ENCODE peak calls at places on chromosome 5, in five cellular contexts. G, X, S, P and A are unnamed samples.
A peak's percentile ranks its signal among the peaks of the same experiment; 100 is the strongest.

GRCh38 chr5:93062548-93062947 is 518.5 kb downstream of the NR2F1-AS1 start:
- DNase-seq in S (no peak), G (no peak), P (peak; percentile 9), X (no peak), A (no peak)

GRCh38 chr5:135216813-135217154 is 182.2 kb downstream of the MACROH2A1 start:
- DNase-seq in G (no peak), P (no peak), S (no peak), X (no peak), A (no peak)

GRCh38 chr5:141560141-141560540 is 58.7 kb downstream of the DIAPH1 start:
- DNase-seq in P (no peak), G (no peak), X (peak; percentile 23), S (no peak), A (no peak)

GRCh38 chr5:72693001-72693442 is 123.4 kb upstream of the TNPO1 start:
- DNase-seq in X (peak; percentile 49), P (no peak), S (no peak), G (no peak), A (no peak)

GRCh38 chr5:26691486-26691885 is 346.9 kb downstream of the CDH9 start:
- DNase-seq in G (no peak), X (no peak), P (no peak), S (no peak), A (no peak)

GRCh38 chr5:111756701-111757581 is at the start of gene NREP:
- DNase-seq in X (peak; percentile 88), S (peak; percentile 92), G (peak; percentile 76), P (peak; percentile 88), A (peak; percentile 94)

GRCh38 chr5:151237685-151238084 is 13.8 kb upstream of the CCDC69 start:
- DNase-seq in G (no peak), X (no peak), P (no peak), S (no peak), A (no peak)

GRCh38 chr5:42572313-42572712 is 149.1 kb downstream of the GHR start:
- DNase-seq in P (no peak), G (no peak), X (no peak), S (no peak), A (no peak)

GRCh38 chr5:59917121-59917520 is 23.6 kb upstream of the PDE4D start:
- DNase-seq in X (no peak), G (no peak), P (no peak), S (no peak), A (no peak)

GRCh38 chr5:168424506-168425298 is 61.6 kb upstream of the RARS1 start:
- DNase-seq in X (no peak), S (no peak), G (no peak), P (no peak), A (no peak)

GRCh38 chr5:127256886-127257597 is 33.6 kb upstream of the MEGF10 start:
- DNase-seq in X (no peak), G (no peak), S (no peak), P (no peak), A (no peak)

GRCh38 chr5:96743065-96743768 is 64.5 kb downstream of the ERAP1 start:
- DNase-seq in G (no peak), X (peak; percentile 25), P (no peak), S (peak; percentile 52), A (no peak)

GRCh38 chr5:139639619-139640431 is 8.3 kb upstream of the CXXC5 start:
- DNase-seq in P (peak; percentile 72), X (peak; percentile 23), G (peak; percentile 79), S (no peak), A (peak; percentile 79)

GRCh38 chr5:78779771-78780616 is 131.4 kb upstream of the LHFPL2 start:
- DNase-seq in G (no peak), X (peak; percentile 20), P (peak; percentile 50), S (no peak), A (no peak)

DNA sequence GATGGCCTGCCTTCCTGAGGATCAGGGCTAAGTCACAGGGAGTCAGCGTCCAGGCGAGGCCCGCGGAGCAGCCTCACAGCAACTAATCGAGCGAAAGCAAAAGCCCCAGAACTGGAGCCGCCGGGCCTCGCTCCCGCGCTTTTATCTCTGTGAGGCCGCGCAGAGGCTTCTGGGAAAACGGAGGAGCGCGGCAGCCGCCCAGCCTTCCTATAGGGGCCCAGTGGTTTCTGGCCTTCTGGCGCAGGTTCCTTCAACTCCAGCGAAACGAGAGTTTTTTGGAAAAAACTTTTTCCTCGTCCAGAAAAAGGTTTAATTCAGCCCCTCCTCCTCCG is at the start of gene MEIKIN:
- DNase-seq in P (no peak), G (no peak), S (no peak), X (no peak), A (no peak)
- H3K27ac ChIP-seq in P (no peak within 1 kb of the TSS), G (no peak within 1 kb of the TSS), S (no peak within 1 kb of the TSS), X (no peak within 1 kb of the TSS), A (no peak within 1 kb of the TSS)

DNA sequence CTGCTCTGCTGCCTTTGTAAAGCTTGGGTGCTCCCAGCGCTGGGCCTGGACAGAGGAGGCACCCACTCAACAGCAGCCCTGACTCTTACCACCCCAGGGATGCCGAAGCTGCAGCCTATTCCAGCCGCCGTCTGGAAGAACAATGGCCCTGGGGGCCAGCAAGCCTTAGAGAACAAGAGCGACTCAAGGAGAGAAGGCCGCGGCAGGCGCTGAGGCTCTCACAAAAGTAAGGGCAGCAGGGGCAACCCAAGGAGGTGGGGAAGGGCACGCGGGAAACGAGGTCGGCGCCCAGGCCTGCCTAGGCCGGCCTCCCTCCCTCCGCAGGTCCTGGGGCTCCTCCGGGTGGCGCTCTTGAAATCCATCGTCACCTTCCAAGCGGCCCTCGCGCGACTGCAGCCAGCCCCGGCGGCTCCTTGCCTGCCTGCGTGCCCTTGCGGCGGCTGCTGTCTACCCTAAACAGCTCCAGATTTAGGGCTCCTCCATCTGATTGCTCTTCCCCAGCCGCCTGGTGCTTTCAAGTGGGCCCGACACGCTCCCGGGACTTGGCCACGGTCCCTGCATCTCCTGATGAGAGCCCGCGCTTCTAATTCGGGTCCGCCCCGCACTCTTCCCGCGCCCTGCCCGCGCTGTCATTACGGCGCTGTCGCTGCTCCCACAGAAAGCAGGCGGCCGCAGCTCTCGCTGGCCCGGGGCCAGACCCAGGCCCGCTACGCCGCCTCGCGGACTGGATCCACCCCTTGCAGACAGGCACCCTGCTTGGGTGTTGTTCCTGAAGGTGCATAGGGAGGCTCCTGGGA is 213.3 kb downstream of the SEMA6A start:
- DNase-seq in P (peak; percentile 81), G (peak; percentile 74), S (peak; percentile 62), X (no peak), A (peak; percentile 50)
- TF ChIP-seq CTCF in P (peak; percentile 62), G (no peak), S (peak; percentile 33), X (no peak), A (no peak)

DNA sequence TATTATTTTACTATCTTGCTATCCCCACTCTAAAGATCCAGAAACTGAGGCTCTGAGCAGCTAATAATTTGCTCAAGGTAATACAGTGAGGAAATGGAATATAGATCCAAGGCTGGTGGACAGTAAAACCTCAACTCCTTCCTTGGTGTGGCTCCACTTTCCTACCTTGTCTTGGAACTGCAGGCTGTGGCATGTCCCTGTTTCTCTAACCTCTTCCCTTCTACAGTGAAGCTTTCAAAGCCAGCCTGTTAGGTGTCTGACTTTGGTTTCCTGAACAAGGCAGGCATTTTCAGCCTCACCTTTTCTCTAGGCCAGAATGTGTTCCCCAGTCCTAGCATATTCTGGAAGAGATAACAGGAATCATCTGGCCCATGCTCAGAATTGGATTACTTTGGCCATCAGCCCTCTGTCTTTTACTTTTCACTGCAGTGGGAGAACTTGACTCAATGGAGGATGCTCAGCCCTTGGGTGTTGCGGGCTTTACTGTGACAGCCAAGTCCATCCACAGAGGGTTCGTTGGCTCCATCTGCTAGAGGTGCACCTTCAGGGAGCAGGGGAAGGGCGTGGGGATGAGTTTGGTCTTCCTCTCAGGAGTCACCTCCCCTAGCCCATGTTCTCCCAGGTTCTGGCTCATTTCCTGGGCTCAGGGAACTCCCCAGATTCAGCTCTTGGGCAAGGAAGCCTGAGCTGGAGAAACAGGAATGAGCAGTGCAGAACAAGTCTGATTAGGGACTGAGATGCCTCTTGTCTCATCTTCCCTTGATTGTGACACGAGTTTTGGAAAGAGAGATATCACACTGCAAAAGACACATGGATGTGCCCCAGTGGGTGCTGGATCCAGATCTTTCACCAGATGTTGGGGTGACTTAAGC is 1.1 kb downstream of the NIPAL4 start:
- DNase-seq in S (no peak), G (no peak), P (no peak), X (no peak), A (no peak)
- H3K4me3 ChIP-seq in S (no peak overlapping the region), G (no peak overlapping the region), P (no peak overlapping the region), X (no peak overlapping the region), A (no peak overlapping the region)

DNA sequence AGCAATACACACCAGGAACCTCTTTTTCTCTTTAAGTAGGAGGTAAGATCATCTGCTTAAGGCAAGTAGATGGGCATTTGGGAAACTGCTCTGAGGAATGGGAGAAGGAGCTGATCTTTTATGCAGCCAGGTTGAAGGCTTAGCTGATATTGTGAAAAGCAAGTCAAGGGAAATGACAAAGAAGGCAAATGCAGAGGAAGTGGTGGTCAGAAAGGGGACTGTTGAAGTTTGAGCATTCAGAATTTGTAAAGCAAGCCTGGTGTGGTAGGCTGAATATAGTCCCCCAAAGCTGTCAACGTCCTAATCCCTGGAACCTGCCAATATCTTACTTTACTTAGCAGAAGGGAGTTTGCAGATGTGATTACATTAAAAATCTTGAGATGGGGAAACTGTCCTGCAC is 128.9 kb downstream of the ADAMTS12 start:
- DNase-seq in P (no peak), S (no peak), G (no peak), X (no peak), A (no peak)
- H3K27ac ChIP-seq in P (no peak overlapping the region), S (no peak overlapping the region), G (no peak overlapping the region), X (no peak overlapping the region), A (no peak overlapping the region)

GRCh38 chr5:32953694-32954093 is 242.6 kb downstream of the NPR3 start:
- DNase-seq in P (no peak), X (no peak), G (no peak), S (no peak), A (no peak)

GRCh38 chr5:32951878-32952277 is 240.8 kb downstream of the NPR3 start:
- DNase-seq in X (no peak), S (no peak), G (no peak), P (no peak), A (no peak)

GRCh38 chr5:32951003-32951402 is 239.9 kb downstream of the NPR3 start:
- DNase-seq in P (no peak), X (no peak), S (peak; percentile 23), G (no peak), A (no peak)

DNA sequence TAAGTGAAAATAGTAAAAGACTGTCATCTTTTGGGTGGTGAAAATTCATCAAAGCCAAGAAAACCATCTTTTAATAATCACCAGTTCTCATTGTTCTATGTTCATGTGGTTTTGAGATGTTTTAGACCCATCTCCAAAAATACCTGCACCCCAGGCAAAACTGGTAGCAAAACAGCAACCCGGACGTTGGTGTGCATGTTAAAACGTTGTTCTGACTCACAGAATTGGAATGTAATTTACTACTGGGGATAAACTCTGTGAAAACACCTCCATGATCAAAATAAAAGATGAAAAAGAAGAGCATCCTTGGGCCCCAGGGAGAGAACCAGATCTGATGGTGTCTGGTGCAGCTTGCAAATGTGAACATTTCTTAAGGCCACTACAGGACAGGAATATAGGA is 238.4 kb downstream of the NPR3 start:
- DNase-seq in G (no peak), P (no peak), X (no peak), S (no peak), A (no peak)
- TF ChIP-seq CTCF in G (no peak), P (no peak), X (no peak), S (no peak), A (no peak)